ENCODE peak calls at places on chromosomes 1 and 21, in nine cellular contexts. B is MM.1S, G is ovary, I is mucosa of descending colon, X is fibroblast of villous mesenchyme, T is fibroblast of lung, U is bronchial epithelial cell, N is astrocyte of the spinal cord, M is prostate gland. S is an unnamed sample.

GRCh38 chr1:71586030-71586429 is 505.2 kb upstream of the ZRANB2 start:
- DNase-seq in B (peak), G (no peak), I (no peak), X (no peak), T (no peak), U (peak), N (no peak), M (no peak), S (no peak)

GRCh38 chr1:14304381-14304865 is 294.1 kb upstream of the KAZN start:
- DNase-seq in B (no peak), G (no peak), I (no peak), X (peak), T (peak), U (no peak), N (peak), M (no peak), S (peak)

GRCh38 chr1:102693345-102693744 is 415.0 kb downstream of the COL11A1 start:
- DNase-seq in B (no peak), G (no peak), I (no peak), X (no peak), T (no peak), U (no peak), N (no peak), M (no peak), S (no peak)

GRCh38 chr1:42847721-42848470 is 1.5 kb downstream of the ZNF691 start:
- DNase-seq in B (no peak), G (no peak), I (no peak), X (no peak), T (no peak), U (no peak), N (no peak), M (no peak), S (no peak)

GRCh38 chr1:45010855-45011811 is at the start of gene HECTD3:
- DNase-seq in B (peak), G (peak), I (peak), X (peak), T (peak), U (peak), N (peak), M (peak), S (peak)

GRCh38 chr1:208910161-208910560 is 666.0 kb upstream of the PLXNA2 start:
- DNase-seq in B (peak), G (no peak), I (no peak), X (no peak), T (no peak), U (no peak), N (no peak), M (no peak), S (no peak)

GRCh38 chr1:43760745-43761343 is 53.5 kb downstream of the ST3GAL3 start:
- DNase-seq in B (no peak), G (no peak), I (no peak), X (peak), T (no peak), U (no peak), N (no peak), M (no peak), S (peak)

GRCh38 chr1:64423526-64423925 is 46.4 kb upstream of the CACHD1 start:
- DNase-seq in B (no peak), G (no peak), I (no peak), X (no peak), T (no peak), U (no peak), N (no peak), M (no peak), S (no peak)

GRCh38 chr1:83692524-83693336 is 306.2 kb downstream of the TTLL7 start:
- DNase-seq in B (peak), G (no peak), I (no peak), X (no peak), T (peak), U (peak), N (peak), M (no peak), S (no peak)

GRCh38 chr1:168598963-168599362 is 22.6 kb downstream of the XCL1 start:
- DNase-seq in B (no peak), G (no peak), I (no peak), X (no peak), T (no peak), U (peak), N (no peak), M (no peak), S (no peak)

GRCh38 chr1:110443393-110443918 is 7.5 kb upstream of the PROK1 start:
- DNase-seq in B (no peak), G (no peak), I (no peak), X (peak), T (no peak), U (no peak), N (no peak), M (no peak), S (peak)

GRCh38 chr1:210686841-210687240 is 358.1 kb downstream of the HHAT start:
- DNase-seq in B (no peak), G (no peak), I (no peak), X (peak), T (no peak), U (no peak), N (no peak), M (no peak), S (peak)

GRCh38 chr1:44719318-44719717 is 11.7 kb downstream of the RNU5D-1 start:
- DNase-seq in B (no peak), G (no peak), I (no peak), X (no peak), T (no peak), U (no peak), N (no peak), M (no peak), S (no peak)

GRCh38 chr1:26278835-26279597 is 870 bp upstream of the SH3BGRL3 start:
- DNase-seq in B (no peak), G (no peak), I (peak), X (peak), T (peak), U (peak), N (peak), M (peak), S (peak)

GRCh38 chr21:33751120-33751519 is 108.8 kb downstream of the ITSN1 start:
- DNase-seq in B (no peak), G (no peak), I (no peak), X (no peak), T (peak), U (peak), N (no peak), M (no peak), S (peak)

GRCh38 chr1:212221801-212222200 is 63.4 kb upstream of the PPP2R5A start:
- DNase-seq in B (no peak), G (no peak), I (no peak), X (peak), T (peak), U (no peak), N (no peak), M (no peak), S (peak)

GRCh38 chr1:21344098-21344749 is 54.0 kb upstream of the ECE1 start:
- DNase-seq in B (no peak), G (peak), I (peak), X (no peak), T (no peak), U (no peak), N (no peak), M (no peak), S (no peak)

GRCh38 chr1:77010937-77011336 is 143.7 kb downstream of the ST6GALNAC5 start:
- DNase-seq in B (no peak), G (no peak), I (no peak), X (no peak), T (no peak), U (no peak), N (no peak), M (no peak), S (no peak)

GRCh38 chr1:178607718-178608408 is 95.0 kb downstream of the TEX35 start:
- DNase-seq in B (peak), G (no peak), I (no peak), X (peak), T (peak), U (no peak), N (no peak), M (no peak), S (no peak)

GRCh38 chr1:23759277-23759676 is 16.0 kb downstream of the ELOA start:
- DNase-seq in B (no peak), G (no peak), I (no peak), X (no peak), T (peak), U (no peak), N (peak), M (peak), S (no peak)

GRCh38 chr1:80675469-80675868 is 1125.3 kb upstream of the ADGRL2 start:
- DNase-seq in B (no peak), G (no peak), I (no peak), X (no peak), T (peak), U (no peak), N (peak), M (no peak), S (no peak)

GRCh38 chr1:48498096-48498791 is 26.2 kb upstream of the SPATA6 start:
- DNase-seq in B (peak), G (peak), I (peak), X (peak), T (peak), U (peak), N (peak), M (peak), S (peak)

GRCh38 chr1:54904476-54905048 is 17.6 kb upstream of the DHCR24 start:
- DNase-seq in B (no peak), G (no peak), I (no peak), X (no peak), T (peak), U (peak), N (peak), M (peak), S (peak)

GRCh38 chr1:28115267-28115666 is 26.9 kb upstream of the EYA3 start:
- DNase-seq in B (no peak), G (no peak), I (peak), X (peak), T (peak), U (peak), N (no peak), M (no peak), S (no peak)

GRCh38 chr21:25179116-25179515 is 428.2 kb downstream of the MRPL39 start:
- DNase-seq in B (no peak), G (no peak), I (no peak), X (no peak), T (peak), U (no peak), N (peak), M (no peak), S (peak)

GRCh38 chr1:155083865-155084721 is 5.5 kb downstream of the EFNA3 start:
- DNase-seq in B (peak), G (peak), I (peak), X (peak), T (no peak), U (peak), N (no peak), M (peak), S (peak)

GRCh38 chr21:29938968-29939858 is 583 bp downstream of the GRIK1 start:
- DNase-seq in B (no peak), G (peak), I (no peak), X (no peak), T (peak), U (no peak), N (peak), M (no peak), S (no peak)

GRCh38 chr1:158274797-158275196 is 14.9 kb upstream of the CD1C start:
- DNase-seq in B (no peak), G (no peak), I (no peak), X (no peak), T (no peak), U (no peak), N (no peak), M (no peak), S (no peak)

GRCh38 chr1:167629681-167630567 is at the start of gene RCSD1:
- DNase-seq in B (peak), G (peak), I (no peak), X (no peak), T (peak), U (no peak), N (no peak), M (no peak), S (no peak)

GRCh38 chr1:170670751-170671628 is 7.1 kb downstream of the PRRX1 start:
- DNase-seq in B (no peak), G (peak), I (peak), X (peak), T (no peak), U (no peak), N (peak), M (no peak), S (no peak)

GRCh38 chr1:162015196-162015595 is 8.5 kb downstream of the OLFML2B start:
- DNase-seq in B (no peak), G (no peak), I (no peak), X (no peak), T (no peak), U (no peak), N (no peak), M (no peak), S (no peak)

GRCh38 chr21:34061983-34062382 is 11.4 kb upstream of the MRPS6 start:
- DNase-seq in B (no peak), G (no peak), I (no peak), X (no peak), T (no peak), U (peak), N (no peak), M (no peak), S (no peak)

GRCh38 chr1:12580054-12580887 is 37.7 kb downstream of the DHRS3 start:
- DNase-seq in B (no peak), G (no peak), I (no peak), X (peak), T (peak), U (no peak), N (no peak), M (no peak), S (peak)

DNA sequence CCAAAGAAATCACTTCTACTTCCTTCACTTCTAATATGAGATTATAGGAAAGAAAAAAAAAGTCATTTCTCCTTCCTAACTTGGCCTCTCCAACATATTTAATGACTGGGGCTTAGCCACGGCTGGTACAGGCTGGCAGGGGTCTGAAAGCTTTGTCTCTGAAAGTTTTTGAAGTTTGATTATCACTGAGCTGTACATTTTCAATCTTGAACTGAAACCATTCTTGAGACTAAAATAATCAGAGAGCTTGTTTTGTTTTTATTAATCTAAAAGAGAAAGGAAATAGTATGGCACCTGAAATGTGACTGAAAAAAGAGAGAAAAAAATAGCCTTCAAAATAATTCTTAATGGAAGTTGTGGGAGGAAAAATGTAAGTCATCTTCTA is 3.8 kb upstream of the KRTAP19-8 start:
- DNase-seq in B (no peak), G (no peak), I (no peak), X (no peak), T (no peak), U (no peak), N (no peak), M (no peak), S (no peak)
- H3K4me3 ChIP-seq in B (no peak), G (no peak), I (no peak), X (no peak), T (no peak), U (no peak), N (no peak), M (no peak), S (no peak)

GRCh38 chr21:31537872-31538576 is 121.5 kb upstream of the SOD1 start:
- DNase-seq in B (no peak), G (no peak), I (no peak), X (no peak), T (no peak), U (no peak), N (no peak), M (no peak), S (no peak)
- TF ChIP-seq CTCF in B (peak), G (no peak), I (no peak), X (no peak), T (no peak), U (no peak), N (peak), M (no peak), S (no peak)

DNA sequence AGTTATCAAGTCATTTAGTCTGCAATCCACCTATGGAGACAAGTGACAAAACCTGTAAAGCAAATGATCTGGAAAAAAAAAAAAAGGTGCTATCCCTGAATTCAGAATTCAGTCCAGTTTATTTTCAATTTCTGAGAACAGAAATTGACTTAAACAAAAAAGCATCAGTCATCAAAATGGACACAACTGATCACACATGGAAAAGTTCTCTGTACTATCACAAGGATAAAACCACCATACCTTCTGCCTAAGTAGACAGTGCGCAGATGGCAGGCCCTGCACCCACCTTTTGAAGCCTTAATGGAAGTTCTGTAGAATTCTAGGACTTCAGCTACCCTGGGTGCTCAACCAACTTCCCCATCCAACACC is 3.5 kb downstream of the PABPC4 start:
- DNase-seq in B (no peak), G (no peak), I (no peak), X (no peak), T (no peak), U (no peak), N (no peak), M (no peak), S (no peak)
- H3K4me3 ChIP-seq in B (peak), G (no peak), I (no peak), X (peak), T (no peak), U (no peak), N (no peak), M (no peak), S (peak)

DNA sequence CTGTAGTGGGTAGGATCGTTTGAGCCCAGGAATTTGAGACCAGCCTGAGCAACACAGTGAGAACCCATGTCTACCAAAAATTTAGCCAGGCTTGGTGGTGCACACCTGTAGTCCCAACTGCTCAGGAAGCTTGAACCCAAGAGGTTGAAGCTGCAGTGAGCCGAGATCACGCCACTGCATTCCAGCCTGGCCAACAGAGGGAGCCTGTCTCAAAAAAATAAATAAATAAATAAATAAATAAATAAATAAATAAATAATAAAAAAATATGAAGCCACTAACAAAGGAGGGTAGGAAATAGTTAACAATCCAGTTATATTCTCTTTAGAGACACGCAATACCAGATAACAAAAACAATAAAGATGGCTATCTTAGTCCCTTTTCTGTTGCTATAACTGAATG is 11.9 kb upstream of the CBR3 start:
- DNase-seq in B (no peak), G (no peak), I (no peak), X (peak), T (no peak), U (no peak), N (no peak), M (no peak), S (no peak)
- TF ChIP-seq CTCF in B (no peak), G (no peak), I (no peak), X (peak), T (no peak), U (peak), N (peak), M (no peak), S (peak)

GRCh38 chr1:215530401-215530984 is 36.6 kb upstream of the KCTD3 start:
- DNase-seq in B (no peak), G (no peak), I (no peak), X (no peak), T (no peak), U (peak), N (no peak), M (no peak), S (no peak)

GRCh38 chr1:215529111-215529510 is 38.0 kb upstream of the KCTD3 start:
- DNase-seq in B (no peak), G (no peak), I (no peak), X (peak), T (no peak), U (no peak), N (no peak), M (no peak), S (peak)

GRCh38 chr1:215526846-215527151 is 40.3 kb upstream of the KCTD3 start:
- DNase-seq in B (no peak), G (no peak), I (no peak), X (no peak), T (no peak), U (no peak), N (no peak), M (no peak), S (no peak)

GRCh38 chr1:215526147-215526845 is 40.8 kb upstream of the KCTD3 start:
- DNase-seq in B (peak), G (no peak), I (no peak), X (peak), T (peak), U (peak), N (peak), M (no peak), S (peak)

DNA sequence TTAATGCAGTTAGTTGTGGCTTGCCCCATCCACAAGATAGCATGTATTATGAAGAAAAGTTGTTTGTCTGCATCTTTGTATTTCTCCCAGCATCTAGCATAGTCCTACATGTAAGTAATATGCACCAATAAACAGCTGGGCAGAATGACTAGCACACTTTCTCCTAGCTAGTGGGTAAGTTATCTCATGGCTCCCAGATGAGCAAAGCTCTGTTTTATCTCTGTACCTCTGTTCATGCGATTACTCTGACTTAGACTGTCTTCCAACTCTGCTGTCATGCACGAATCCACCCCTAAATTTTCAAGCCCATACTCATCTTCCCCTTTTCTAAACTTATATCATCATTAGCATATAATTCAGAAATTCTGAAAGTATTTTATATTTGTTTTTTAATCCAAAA is 37.5 kb upstream of the KCTD3 start:
- DNase-seq in B (no peak), G (no peak), I (no peak), X (no peak), T (no peak), U (no peak), N (no peak), M (no peak), S (no peak)
- H3K4me3 ChIP-seq in B (no peak), G (no peak), I (no peak), X (no peak), T (no peak), U (no peak), N (no peak), M (no peak), S (no peak)

GRCh38 chr1:227437495-227438008 is 119.3 kb upstream of the CDC42BPA start:
- DNase-seq in B (peak), G (no peak), I (no peak), X (peak), T (peak), U (peak), N (peak), M (no peak), S (peak)
- TF ChIP-seq CTCF in B (peak), G (peak), I (no peak), X (peak), T (peak), U (peak), N (peak), M (peak), S (peak)

GRCh38 chr1:111988743-111989453 is 570 bp downstream of the KCND3 start:
- DNase-seq in B (no peak), G (no peak), I (no peak), X (no peak), T (no peak), U (no peak), N (no peak), M (peak), S (no peak)
- H3K4me3 ChIP-seq in B (no peak), G (peak), I (no peak), X (peak), T (no peak), U (peak), N (no peak), M (peak), S (peak)

GRCh38 chr1:201230676-201231075 is 40.1 kb downstream of the IGFN1 start:
- DNase-seq in B (no peak), G (no peak), I (no peak), X (no peak), T (no peak), U (no peak), N (no peak), M (no peak), S (no peak)

GRCh38 chr1:201226859-201227488 is 36.4 kb downstream of the IGFN1 start:
- DNase-seq in B (no peak), G (no peak), I (no peak), X (no peak), T (no peak), U (no peak), N (no peak), M (no peak), S (no peak)

GRCh38 chr1:201228011-201228983 is 37.7 kb downstream of the IGFN1 start:
- DNase-seq in B (no peak), G (no peak), I (no peak), X (no peak), T (no peak), U (no peak), N (no peak), M (no peak), S (no peak)

GRCh38 chr1:201229095-201229494 is 38.5 kb downstream of the IGFN1 start:
- DNase-seq in B (no peak), G (no peak), I (no peak), X (no peak), T (no peak), U (no peak), N (no peak), M (no peak), S (no peak)

GRCh38 chr1:201229771-201230635 is 39.4 kb downstream of the IGFN1 start:
- DNase-seq in B (no peak), G (no peak), I (no peak), X (no peak), T (peak), U (peak), N (peak), M (no peak), S (peak)
- TF ChIP-seq CTCF in B (no peak), G (no peak), I (no peak), X (no peak), T (no peak), U (no peak), N (peak), M (no peak), S (peak)